ENCODE peak calls at places on chromosomes 4 and X, in six cellular contexts. P is CD8-positive, alpha-beta T cell; H is heart left ventricle; G is foreskin fibroblast; B is T-helper 1 cell; Y is brain microvascular endothelial cell. A is an unnamed sample.

GRCh38 chrX:72312311-72312940 is 6.7 kb upstream of the CITED1 start:
- DNase-seq in P (no peak), H (no peak), G (no peak), B (no peak), Y (no peak), A (no peak)

GRCh38 chr4:173835863-173836262 is 305.8 kb upstream of the HAND2 start:
- DNase-seq in P (no peak), H (no peak), G (peak; percentile 4), B (no peak), Y (peak; percentile 3), A (peak; percentile 64)

GRCh38 chrX:10415704-10416001 is 204.7 kb downstream of the MID1 start:
- DNase-seq in P (no peak), H (no peak), G (peak; percentile 29), B (no peak), Y (peak; percentile 35), A (no peak)

GRCh38 chr4:157172011-157172410 is 48.5 kb upstream of the GRIA2 start:
- DNase-seq in P (no peak), H (no peak), G (peak; percentile 4), B (no peak), Y (no peak), A (no peak)

GRCh38 chr4:24850669-24851068 is 55.3 kb downstream of the SOD3 start:
- DNase-seq in P (no peak), H (no peak), G (peak; percentile 83), B (no peak), Y (peak; percentile 87), A (no peak)

GRCh38 chrX:133726211-133726630 is 259.2 kb downstream of the GPC3 start:
- DNase-seq in P (no peak), H (no peak), G (peak; percentile 47), B (no peak), Y (peak; percentile 75), A (no peak)

GRCh38 chrX:39418936-39419659 is 617.8 kb downstream of the MID1IP1 start:
- DNase-seq in P (no peak), H (peak; percentile 62), G (no peak), B (no peak), Y (no peak), A (no peak)

GRCh38 chrX:118350221-118350620 is 4.3 kb downstream of the WDR44 start:
- DNase-seq in P (no peak), H (no peak), G (no peak), B (no peak), Y (no peak), A (no peak)

GRCh38 chr4:121199742-121200561 is 35.8 kb upstream of the TNIP3 start:
- DNase-seq in P (peak; percentile 46), H (no peak), G (no peak), B (no peak), Y (no peak), A (no peak)

GRCh38 chrX:119755981-119756533 is 2.3 kb upstream of the SOWAHD start:
- DNase-seq in P (peak; percentile 69), H (no peak), G (no peak), B (peak; percentile 22), Y (no peak), A (no peak)

GRCh38 chr4:157728215-157728614 is 444.6 kb downstream of the GASK1B start:
- DNase-seq in P (no peak), H (no peak), G (no peak), B (no peak), Y (no peak), A (no peak)

GRCh38 chrX:25020391-25021131 is 4.8 kb upstream of the ARX start:
- DNase-seq in P (peak; percentile 21), H (no peak), G (no peak), B (no peak), Y (no peak), A (no peak)

GRCh38 chrX:63434665-63435064 is 83.5 kb upstream of the SPIN4 start:
- DNase-seq in P (no peak), H (no peak), G (no peak), B (no peak), Y (no peak), A (no peak)

GRCh38 chr4:306551-306961 is 1.3 kb upstream of the ZNF732 start:
- DNase-seq in P (no peak), H (no peak), G (no peak), B (no peak), Y (no peak), A (no peak)

GRCh38 chr4:23674694-23675093 is 215.2 kb downstream of the PPARGC1A start:
- DNase-seq in P (no peak), H (no peak), G (no peak), B (no peak), Y (no peak), A (no peak)

GRCh38 chr4:175916636-175917351 is 104.7 kb upstream of the GPM6A start:
- DNase-seq in P (no peak), H (no peak), G (no peak), B (no peak), Y (no peak), A (no peak)

GRCh38 chr4:8525383-8526120 is 54.6 kb upstream of the GPR78 start:
- DNase-seq in P (no peak), H (peak; percentile 37), G (no peak), B (no peak), Y (no peak), A (no peak)

GRCh38 chrX:13763489-13763888 is 28.9 kb downstream of the OFD1 start:
- DNase-seq in P (no peak), H (peak; percentile 52), G (no peak), B (no peak), Y (no peak), A (peak; percentile 67)

GRCh38 chr4:12041828-12042227 is 613.1 kb upstream of the HS3ST1 start:
- DNase-seq in P (no peak), H (no peak), G (no peak), B (no peak), Y (no peak), A (no peak)

GRCh38 chr4:5615496-5616075 is 92.8 kb downstream of the EVC2 start:
- DNase-seq in P (no peak), H (no peak), G (no peak), B (no peak), Y (no peak), A (no peak)

GRCh38 chr4:158020175-158020574 is 152.7 kb downstream of the GASK1B start:
- DNase-seq in P (no peak), H (no peak), G (peak; percentile 93), B (no peak), Y (peak; percentile 90), A (no peak)

GRCh38 chr4:6969826-6970800 is 60.5 kb downstream of the TBC1D14 start:
- DNase-seq in P (no peak), H (no peak), G (no peak), B (no peak), Y (no peak), A (peak; percentile 56)

GRCh38 chr4:40822781-40823180 is 73.0 kb downstream of the NSUN7 start:
- DNase-seq in P (no peak), H (no peak), G (no peak), B (no peak), Y (no peak), A (peak; percentile 38)

GRCh38 chrX:14497184-14497666 is 32.1 kb upstream of the GLRA2 start:
- DNase-seq in P (peak; percentile 11), H (no peak), G (no peak), B (no peak), Y (peak; percentile 8), A (no peak)

GRCh38 chr4:169115897-169116254 is 105.8 kb upstream of the CBR4 start:
- DNase-seq in P (no peak), H (no peak), G (peak; percentile 88), B (no peak), Y (peak; percentile 96), A (no peak)

GRCh38 chr4:168162604-168163003 is 70.3 kb downstream of the ANXA10 start:
- DNase-seq in P (no peak), H (no peak), G (no peak), B (no peak), Y (peak; percentile 52), A (no peak)

GRCh38 chr4:109009909-109010308 is 247.1 kb upstream of the ETNPPL start:
- DNase-seq in P (no peak), H (no peak), G (peak; percentile 52), B (no peak), Y (peak; percentile 76), A (no peak)

GRCh38 chr4:172270421-172270820 is 457.2 kb downstream of the GALNTL6 start:
- DNase-seq in P (no peak), H (no peak), G (no peak), B (no peak), Y (no peak), A (no peak)

GRCh38 chrX:9882669-9883446 is 84.3 kb upstream of the CLDN34 start:
- DNase-seq in P (no peak), H (no peak), G (no peak), B (no peak), Y (peak; percentile 76), A (no peak)

GRCh38 chr4:76748649-76749048 is 149.3 kb downstream of the SOWAHB start:
- DNase-seq in P (no peak), H (no peak), G (no peak), B (no peak), Y (peak; percentile 36), A (no peak)

GRCh38 chr4:158580064-158580463 is 58.4 kb downstream of the RXFP1 start:
- DNase-seq in P (no peak), H (no peak), G (no peak), B (no peak), Y (no peak), A (no peak)

GRCh38 chr4:164188236-164188635 is 565.7 kb upstream of the SMIM31 start:
- DNase-seq in P (no peak), H (peak; percentile 59), G (no peak), B (no peak), Y (no peak), A (no peak)

GRCh38 chr4:5827108-5828004 is 65.5 kb downstream of the CRMP1 start:
- DNase-seq in P (no peak), H (no peak), G (peak; percentile 34), B (no peak), Y (peak; percentile 28), A (no peak)

GRCh38 chrX:20742106-20742505 is 475.4 kb upstream of the RPS6KA3 start:
- DNase-seq in P (no peak), H (no peak), G (peak; percentile 41), B (no peak), Y (no peak), A (no peak)

GRCh38 chr4:76641758-76642157 is 206.7 kb downstream of the SHROOM3 start:
- DNase-seq in P (no peak), H (no peak), G (no peak), B (no peak), Y (no peak), A (no peak)

A was measured in right atrium auricular region.